ENCODE peak calls at places on chromosome 2, in nine cellular contexts. One of them, this sample, is unnamed.

GRCh38 chr2:28148000-28148399 is 244.7 kb upstream of the FOSL2 start:
- DNase-seq in right lobe of liver: no peak
- DNase-seq in fibroblast of pulmonary artery: no peak
- DNase-seq in left ventricle myocardium inferior: no peak
- DNase-seq in choroid plexus epithelial cell: no peak
- DNase-seq in GM12865: no peak
- DNase-seq in brain microvascular endothelial cell: no peak
- DNase-seq in nephron progenitor cell: no peak
- DNase-seq in fibroblast of lung: no peak
- DNase-seq in this sample: no peak

GRCh38 chr2:106261871-106262321 is 67.8 kb upstream of the UXS1 start:
- DNase-seq in nephron progenitor cell: no peak
- DNase-seq in fibroblast of pulmonary artery: no peak
- DNase-seq in GM12865: no peak
- DNase-seq in right lobe of liver: no peak
- DNase-seq in fibroblast of lung: no peak
- DNase-seq in left ventricle myocardium inferior: no peak
- DNase-seq in brain microvascular endothelial cell: no peak
- DNase-seq in choroid plexus epithelial cell: no peak
- DNase-seq in this sample: no peak

GRCh38 chr2:62719757-62720156 is 14.2 kb downstream of the EHBP1 start:
- DNase-seq in choroid plexus epithelial cell: no peak
- DNase-seq in fibroblast of pulmonary artery: no peak
- DNase-seq in right lobe of liver: no peak
- DNase-seq in fibroblast of lung: no peak
- DNase-seq in brain microvascular endothelial cell: no peak
- DNase-seq in nephron progenitor cell: no peak
- DNase-seq in left ventricle myocardium inferior: no peak
- DNase-seq in GM12865: no peak
- DNase-seq in this sample: no peak

GRCh38 chr2:25339791-25340339 is 1.9 kb downstream of the DNMT3A start:
- DNase-seq in fibroblast of lung: no peak
- DNase-seq in nephron progenitor cell: peak
- DNase-seq in brain microvascular endothelial cell: no peak
- DNase-seq in fibroblast of pulmonary artery: no peak
- DNase-seq in left ventricle myocardium inferior: peak
- DNase-seq in choroid plexus epithelial cell: no peak
- DNase-seq in right lobe of liver: peak
- DNase-seq in GM12865: no peak
- DNase-seq in this sample: no peak

GRCh38 chr2:173126819-173127218 is 51.2 kb downstream of the MAP3K20 start:
- DNase-seq in left ventricle myocardium inferior: no peak
- DNase-seq in GM12865: peak
- DNase-seq in brain microvascular endothelial cell: no peak
- DNase-seq in fibroblast of lung: peak
- DNase-seq in nephron progenitor cell: no peak
- DNase-seq in choroid plexus epithelial cell: peak
- DNase-seq in fibroblast of pulmonary artery: peak
- DNase-seq in right lobe of liver: no peak
- DNase-seq in this sample: no peak

GRCh38 chr2:130936451-130936850 is 99.7 kb downstream of the ARHGEF4 start:
- DNase-seq in nephron progenitor cell: no peak
- DNase-seq in right lobe of liver: no peak
- DNase-seq in fibroblast of pulmonary artery: no peak
- DNase-seq in choroid plexus epithelial cell: no peak
- DNase-seq in left ventricle myocardium inferior: no peak
- DNase-seq in fibroblast of lung: no peak
- DNase-seq in GM12865: no peak
- DNase-seq in brain microvascular endothelial cell: no peak
- DNase-seq in this sample: peak

GRCh38 chr2:72848436-72848835 is 22.6 kb upstream of the EXOC6B start:
- DNase-seq in fibroblast of lung: no peak
- DNase-seq in choroid plexus epithelial cell: no peak
- DNase-seq in GM12865: no peak
- DNase-seq in brain microvascular endothelial cell: no peak
- DNase-seq in nephron progenitor cell: no peak
- DNase-seq in left ventricle myocardium inferior: no peak
- DNase-seq in fibroblast of pulmonary artery: no peak
- DNase-seq in right lobe of liver: no peak
- DNase-seq in this sample: no peak

GRCh38 chr2:72579595-72580180 is 246.1 kb downstream of the EXOC6B start:
- DNase-seq in choroid plexus epithelial cell: peak
- DNase-seq in GM12865: peak
- DNase-seq in fibroblast of lung: peak
- DNase-seq in right lobe of liver: no peak
- DNase-seq in nephron progenitor cell: no peak
- DNase-seq in brain microvascular endothelial cell: no peak
- DNase-seq in fibroblast of pulmonary artery: peak
- DNase-seq in left ventricle myocardium inferior: no peak
- DNase-seq in this sample: peak

GRCh38 chr2:67322361-67323001 is 74.7 kb upstream of the ETAA1 start:
- DNase-seq in left ventricle myocardium inferior: peak
- DNase-seq in choroid plexus epithelial cell: peak
- DNase-seq in fibroblast of pulmonary artery: peak
- DNase-seq in brain microvascular endothelial cell: peak
- DNase-seq in fibroblast of lung: peak
- DNase-seq in GM12865: peak
- DNase-seq in nephron progenitor cell: peak
- DNase-seq in right lobe of liver: no peak
- DNase-seq in this sample: peak

GRCh38 chr2:218168635-218169462 is 2.1 kb upstream of the CXCR1 start:
- DNase-seq in choroid plexus epithelial cell: peak
- DNase-seq in right lobe of liver: peak
- DNase-seq in GM12865: peak
- DNase-seq in brain microvascular endothelial cell: peak
- DNase-seq in fibroblast of lung: peak
- DNase-seq in nephron progenitor cell: peak
- DNase-seq in fibroblast of pulmonary artery: peak
- DNase-seq in left ventricle myocardium inferior: peak
- DNase-seq in this sample: peak

GRCh38 chr2:242020196-242021004 is 150.9 kb downstream of the RTP5 start:
- DNase-seq in GM12865: no peak
- DNase-seq in fibroblast of pulmonary artery: no peak
- DNase-seq in left ventricle myocardium inferior: peak
- DNase-seq in right lobe of liver: peak
- DNase-seq in fibroblast of lung: no peak
- DNase-seq in brain microvascular endothelial cell: no peak
- DNase-seq in choroid plexus epithelial cell: peak
- DNase-seq in nephron progenitor cell: no peak
- DNase-seq in this sample: no peak

GRCh38 chr2:25528173-25528572 is 145.2 kb downstream of the DTNB start:
- DNase-seq in right lobe of liver: no peak
- DNase-seq in fibroblast of pulmonary artery: peak
- DNase-seq in left ventricle myocardium inferior: no peak
- DNase-seq in brain microvascular endothelial cell: peak
- DNase-seq in choroid plexus epithelial cell: peak
- DNase-seq in fibroblast of lung: peak
- DNase-seq in GM12865: no peak
- DNase-seq in nephron progenitor cell: no peak
- DNase-seq in this sample: peak

GRCh38 chr2:137178955-137179377 is 413.6 kb downstream of the THSD7B start:
- DNase-seq in brain microvascular endothelial cell: no peak
- DNase-seq in left ventricle myocardium inferior: no peak
- DNase-seq in GM12865: no peak
- DNase-seq in fibroblast of lung: peak
- DNase-seq in fibroblast of pulmonary artery: peak
- DNase-seq in right lobe of liver: no peak
- DNase-seq in nephron progenitor cell: no peak
- DNase-seq in choroid plexus epithelial cell: peak
- DNase-seq in this sample: peak

GRCh38 chr2:197360744-197361156 is 50.2 kb upstream of the ANKRD44 start:
- DNase-seq in fibroblast of pulmonary artery: no peak
- DNase-seq in GM12865: peak
- DNase-seq in choroid plexus epithelial cell: peak
- DNase-seq in left ventricle myocardium inferior: no peak
- DNase-seq in brain microvascular endothelial cell: no peak
- DNase-seq in right lobe of liver: no peak
- DNase-seq in fibroblast of lung: peak
- DNase-seq in nephron progenitor cell: no peak
- DNase-seq in this sample: no peak

GRCh38 chr2:197356136-197356535 is 45.6 kb upstream of the ANKRD44 start:
- DNase-seq in fibroblast of pulmonary artery: peak
- DNase-seq in brain microvascular endothelial cell: no peak
- DNase-seq in left ventricle myocardium inferior: no peak
- DNase-seq in GM12865: no peak
- DNase-seq in right lobe of liver: no peak
- DNase-seq in nephron progenitor cell: no peak
- DNase-seq in fibroblast of lung: no peak
- DNase-seq in choroid plexus epithelial cell: peak
- DNase-seq in this sample: no peak

GRCh38 chr2:197358927-197359326 is 48.3 kb upstream of the ANKRD44 start:
- DNase-seq in GM12865: no peak
- DNase-seq in nephron progenitor cell: no peak
- DNase-seq in choroid plexus epithelial cell: no peak
- DNase-seq in brain microvascular endothelial cell: peak
- DNase-seq in left ventricle myocardium inferior: no peak
- DNase-seq in fibroblast of lung: peak
- DNase-seq in fibroblast of pulmonary artery: no peak
- DNase-seq in right lobe of liver: no peak
- DNase-seq in this sample: no peak

GRCh38 chr2:197357986-197358385 is 47.4 kb upstream of the ANKRD44 start:
- DNase-seq in brain microvascular endothelial cell: no peak
- DNase-seq in nephron progenitor cell: no peak
- DNase-seq in choroid plexus epithelial cell: no peak
- DNase-seq in GM12865: no peak
- DNase-seq in right lobe of liver: no peak
- DNase-seq in fibroblast of pulmonary artery: no peak
- DNase-seq in left ventricle myocardium inferior: no peak
- DNase-seq in fibroblast of lung: no peak
- DNase-seq in this sample: no peak

GRCh38 chr2:197359859-197360258 is 49.3 kb upstream of the ANKRD44 start:
- DNase-seq in fibroblast of pulmonary artery: no peak
- DNase-seq in right lobe of liver: no peak
- DNase-seq in GM12865: no peak
- DNase-seq in fibroblast of lung: no peak
- DNase-seq in left ventricle myocardium inferior: no peak
- DNase-seq in choroid plexus epithelial cell: no peak
- DNase-seq in brain microvascular endothelial cell: no peak
- DNase-seq in nephron progenitor cell: no peak
- DNase-seq in this sample: no peak
- TF ChIP-seq CTCF in fibroblast of pulmonary artery: no peak
- TF ChIP-seq CTCF in right lobe of liver: no peak
- TF ChIP-seq CTCF in GM12865: peak
- TF ChIP-seq CTCF in fibroblast of lung: no peak
- TF ChIP-seq CTCF in left ventricle myocardium inferior: no peak
- TF ChIP-seq CTCF in choroid plexus epithelial cell: no peak
- TF ChIP-seq CTCF in brain microvascular endothelial cell: peak
- TF ChIP-seq CTCF in nephron progenitor cell: no peak
- TF ChIP-seq CTCF in this sample: peak

GRCh38 chr2:117360586-117360985 is 453.9 kb upstream of the DDX18 start:
- DNase-seq in choroid plexus epithelial cell: no peak
- DNase-seq in right lobe of liver: no peak
- DNase-seq in fibroblast of lung: no peak
- DNase-seq in brain microvascular endothelial cell: no peak
- DNase-seq in GM12865: no peak
- DNase-seq in fibroblast of pulmonary artery: no peak
- DNase-seq in left ventricle myocardium inferior: no peak
- DNase-seq in nephron progenitor cell: no peak
- DNase-seq in this sample: no peak

DNA sequence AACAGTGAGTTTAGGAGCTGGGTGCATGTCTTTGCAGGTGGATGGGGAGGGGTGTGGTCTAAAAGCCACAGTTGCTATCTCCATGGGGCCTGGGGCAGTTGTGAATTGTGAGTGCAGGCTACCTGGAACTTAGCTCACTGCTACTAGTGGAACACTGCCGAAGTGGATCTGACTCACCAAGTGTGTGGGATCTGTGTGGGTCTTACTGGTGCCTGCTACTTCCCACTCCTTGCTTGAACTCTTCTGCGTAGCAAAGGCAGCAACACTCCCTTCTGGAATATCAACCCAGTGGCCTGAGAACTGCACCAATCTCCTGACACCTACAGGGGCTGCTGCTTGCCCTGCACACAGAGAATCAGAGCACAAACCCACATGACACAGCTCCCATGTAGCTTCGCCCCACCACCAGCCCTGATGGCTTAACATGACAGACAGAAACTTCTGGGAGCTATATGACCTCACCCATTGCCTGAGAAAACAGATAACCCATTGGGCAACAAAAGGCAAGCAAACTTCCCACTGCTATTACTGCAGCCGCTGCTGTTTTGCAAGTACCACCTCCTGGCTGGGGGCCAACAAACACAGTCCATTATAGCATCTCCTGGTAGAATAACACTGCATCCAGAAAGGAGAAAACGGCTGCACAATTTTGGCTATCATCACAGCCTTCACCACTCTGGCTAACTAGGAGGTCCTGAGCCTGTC is 455.1 kb upstream of the DDX18 start:
- DNase-seq in choroid plexus epithelial cell: no peak
- DNase-seq in fibroblast of lung: no peak
- DNase-seq in left ventricle myocardium inferior: no peak
- DNase-seq in right lobe of liver: no peak
- DNase-seq in fibroblast of pulmonary artery: no peak
- DNase-seq in GM12865: no peak
- DNase-seq in nephron progenitor cell: no peak
- DNase-seq in brain microvascular endothelial cell: no peak
- DNase-seq in this sample: peak
- TF ChIP-seq CTCF in choroid plexus epithelial cell: no peak
- TF ChIP-seq CTCF in fibroblast of lung: no peak
- TF ChIP-seq CTCF in left ventricle myocardium inferior: no peak
- TF ChIP-seq CTCF in right lobe of liver: no peak
- TF ChIP-seq CTCF in fibroblast of pulmonary artery: no peak
- TF ChIP-seq CTCF in GM12865: no peak
- TF ChIP-seq CTCF in nephron progenitor cell: no peak
- TF ChIP-seq CTCF in brain microvascular endothelial cell: no peak
- TF ChIP-seq CTCF in this sample: no peak

DNA sequence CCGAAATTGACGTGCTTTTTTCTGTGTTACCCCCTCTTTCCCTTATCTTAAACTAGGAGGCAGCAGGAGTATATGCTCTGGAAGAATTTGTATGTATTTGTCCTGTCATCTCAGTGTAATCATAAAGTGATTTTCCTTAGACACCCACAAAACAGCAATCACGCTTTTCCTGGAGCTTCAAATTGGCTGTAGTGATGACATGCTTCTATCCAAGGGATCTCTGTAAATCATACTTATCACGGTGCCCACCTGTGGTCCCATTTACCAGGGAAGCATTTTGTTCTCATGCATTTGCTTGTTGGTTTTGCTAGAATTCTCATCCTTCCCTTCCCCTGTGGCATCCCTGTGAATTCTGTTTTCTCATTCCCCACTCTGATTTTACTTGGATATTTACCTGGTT is 220.8 kb upstream of the THUMPD2 start:
- DNase-seq in fibroblast of lung: no peak
- DNase-seq in choroid plexus epithelial cell: no peak
- DNase-seq in GM12865: no peak
- DNase-seq in right lobe of liver: no peak
- DNase-seq in fibroblast of pulmonary artery: no peak
- DNase-seq in brain microvascular endothelial cell: no peak
- DNase-seq in nephron progenitor cell: no peak
- DNase-seq in left ventricle myocardium inferior: no peak
- DNase-seq in this sample: no peak
- TF ChIP-seq CTCF in fibroblast of lung: no peak
- TF ChIP-seq CTCF in choroid plexus epithelial cell: no peak
- TF ChIP-seq CTCF in GM12865: no peak
- TF ChIP-seq CTCF in right lobe of liver: no peak
- TF ChIP-seq CTCF in fibroblast of pulmonary artery: no peak
- TF ChIP-seq CTCF in brain microvascular endothelial cell: no peak
- TF ChIP-seq CTCF in nephron progenitor cell: no peak
- TF ChIP-seq CTCF in left ventricle myocardium inferior: no peak
- TF ChIP-seq CTCF in this sample: no peak

GRCh38 chr2:70842401-70842800 is 6.8 kb upstream of the CD207 start:
- DNase-seq in left ventricle myocardium inferior: no peak
- DNase-seq in nephron progenitor cell: no peak
- DNase-seq in GM12865: no peak
- DNase-seq in fibroblast of pulmonary artery: no peak
- DNase-seq in choroid plexus epithelial cell: no peak
- DNase-seq in brain microvascular endothelial cell: no peak
- DNase-seq in right lobe of liver: no peak
- DNase-seq in fibroblast of lung: no peak
- DNase-seq in this sample: no peak
- TF ChIP-seq CTCF in left ventricle myocardium inferior: no peak
- TF ChIP-seq CTCF in nephron progenitor cell: no peak
- TF ChIP-seq CTCF in GM12865: no peak
- TF ChIP-seq CTCF in fibroblast of pulmonary artery: no peak
- TF ChIP-seq CTCF in choroid plexus epithelial cell: no peak
- TF ChIP-seq CTCF in brain microvascular endothelial cell: no peak
- TF ChIP-seq CTCF in right lobe of liver: no peak
- TF ChIP-seq CTCF in fibroblast of lung: no peak
- TF ChIP-seq CTCF in this sample: no peak